ENCODE peak calls at places on chromosome 5, in nine cellular contexts. E is neural crest cell, N is heart left ventricle, B is mesothelial cell of epicardium, K is A549, G is progenitor cell of endocrine pancreas, S is HFF-Myc, C is activated B cell treated with CpG ODN at 0.5 μM for 24 hours, J is IMR-90. W is an unnamed sample.

GRCh38 chr5:111439473-111440075 is 72.8 kb downstream of the STARD4 start:
- DNase-seq in B (no peak), C (no peak), K (no peak), G (no peak), N (no peak), S (no peak), E (no peak), J (peak; percentile 65), W (no peak)

GRCh38 chr5:56480305-56481146 is 247.4 kb upstream of the ANKRD55 start:
- DNase-seq in C (no peak), E (peak; percentile 57), S (no peak), J (peak; percentile 84), N (peak; percentile 85), K (no peak), B (peak; percentile 70), G (peak; percentile 11), W (no peak)

GRCh38 chr5:137336565-137337120 is 162.5 kb downstream of the SPOCK1 start:
- DNase-seq in B (no peak), N (no peak), E (no peak), S (no peak), C (no peak), G (no peak), J (no peak), K (no peak), W (no peak)

GRCh38 chr5:111932207-111932606 is 175.2 kb upstream of the NREP start:
- DNase-seq in K (no peak), B (no peak), E (no peak), N (no peak), J (peak; percentile 61), G (no peak), S (no peak), C (no peak), W (no peak)

GRCh38 chr5:14110196-14110595 is 32.9 kb upstream of the TRIO start:
- DNase-seq in N (no peak), E (no peak), S (no peak), J (peak; percentile 56), K (no peak), G (no peak), B (no peak), C (no peak), W (no peak)

GRCh38 chr5:61311836-61312808 is 19.9 kb upstream of the ZSWIM6 start:
- DNase-seq in J (peak; percentile 91), N (no peak), K (no peak), G (no peak), B (no peak), C (no peak), S (no peak), E (no peak), W (peak; percentile 93)

GRCh38 chr5:82160948-82161347 is 117.2 kb downstream of the RPS23 start:
- DNase-seq in E (no peak), S (no peak), G (no peak), K (no peak), B (no peak), N (no peak), J (no peak), C (no peak), W (no peak)

GRCh38 chr5:96881511-96882115 is 5.3 kb downstream of the ERAP2 start:
- DNase-seq in K (no peak), N (no peak), J (peak; percentile 89), E (no peak), S (no peak), C (no peak), G (no peak), B (no peak), W (peak; percentile 26)

GRCh38 chr5:39639618-39640078 is 214.9 kb upstream of the DAB2 start:
- DNase-seq in S (no peak), K (no peak), J (peak; percentile 19), B (no peak), E (no peak), G (no peak), N (no peak), C (no peak), W (no peak)

GRCh38 chr5:116274251-116274650 is 189.4 kb downstream of the COMMD10 start:
- DNase-seq in E (no peak), S (no peak), B (no peak), N (no peak), G (no peak), J (no peak), K (no peak), C (no peak), W (no peak)

GRCh38 chr5:116273458-116274242 is 188.8 kb downstream of the COMMD10 start:
- DNase-seq in G (no peak), N (no peak), J (peak; percentile 78), B (no peak), E (no peak), K (no peak), S (peak; percentile 12), C (no peak), W (no peak)

GRCh38 chr5:116275282-116275681 is 190.5 kb downstream of the COMMD10 start:
- DNase-seq in B (no peak), G (no peak), S (no peak), K (no peak), C (no peak), E (no peak), N (no peak), J (no peak), W (no peak)

GRCh38 chr5:116271432-116271831 is 186.6 kb downstream of the COMMD10 start:
- DNase-seq in B (no peak), S (peak; percentile 24), J (peak; percentile 82), N (no peak), G (no peak), E (no peak), C (no peak), K (no peak), W (peak; percentile 17)

DNA sequence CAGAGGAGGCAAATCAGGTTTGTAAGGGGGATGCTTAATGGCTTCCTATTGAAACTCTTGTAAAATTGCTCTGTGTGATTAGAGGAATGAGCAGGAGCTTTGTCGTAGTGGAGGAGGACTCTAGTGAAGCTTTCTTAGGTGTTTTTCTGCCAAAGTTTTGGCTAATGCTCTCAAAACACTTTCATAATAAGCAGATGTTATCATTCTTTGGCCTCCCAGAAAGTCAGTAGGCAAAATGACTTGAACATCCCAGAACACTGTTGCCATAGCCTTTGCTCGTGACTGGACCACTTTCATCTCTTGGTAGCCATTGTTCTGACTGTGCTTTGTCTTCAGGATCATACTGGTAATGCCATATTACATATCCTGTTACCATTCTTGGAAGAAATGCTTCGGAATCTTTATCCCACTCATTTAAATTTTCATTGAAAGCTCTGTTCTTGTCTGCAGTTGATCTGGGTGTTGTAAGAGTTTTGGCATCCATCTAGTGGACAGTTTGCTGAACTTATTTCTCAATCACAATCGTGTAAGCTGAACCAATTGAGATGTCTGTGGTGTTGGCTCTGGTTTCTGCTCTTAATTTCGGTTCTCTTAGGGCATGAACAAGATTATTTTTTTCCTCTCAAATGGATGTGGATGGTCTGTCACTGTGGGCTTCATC is 187.6 kb downstream of the COMMD10 start:
- DNase-seq in J (peak; percentile 52), C (no peak), N (no peak), G (no peak), B (no peak), K (no peak), E (no peak), S (no peak), W (no peak)
- TF ChIP-seq CTCF in J (no peak), C (no peak), N (no peak), G (no peak), B (no peak), K (no peak), E (peak; percentile 16), S (no peak), W (no peak)

GRCh38 chr5:165497707-165498106 is 1992.3 kb downstream of the MAT2B start:
- DNase-seq in E (no peak), N (no peak), G (no peak), K (peak; percentile 2), C (no peak), B (no peak), S (no peak), J (peak; percentile 3), W (no peak)
- TF ChIP-seq CTCF in E (peak; percentile 50), N (peak; percentile 17), G (peak; percentile 40), K (peak; percentile 27), C (no peak), B (no peak), S (no peak), J (peak; percentile 5), W (no peak)

DNA sequence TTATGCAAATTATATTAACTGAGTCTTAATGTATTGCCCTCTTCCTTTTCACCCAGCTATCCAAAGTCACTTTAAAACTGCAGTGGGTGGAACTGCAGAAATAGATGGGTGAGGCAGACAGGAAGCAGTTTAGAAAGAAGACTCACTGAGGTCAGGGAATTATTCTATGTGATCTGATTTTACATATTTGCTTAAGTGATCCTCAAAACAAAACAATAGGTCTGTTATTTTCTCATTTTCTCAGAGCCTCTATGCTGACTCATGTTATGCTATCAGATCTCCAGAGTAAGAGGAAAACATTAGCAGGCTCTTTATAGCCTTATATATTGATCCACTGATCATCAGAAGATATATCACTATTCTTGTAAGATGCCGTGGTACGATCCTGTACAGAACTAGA is 63.5 kb downstream of the MRPS27 start:
- DNase-seq in S (no peak), C (no peak), B (no peak), J (peak; percentile 31), E (no peak), N (no peak), K (no peak), G (no peak), W (no peak)
- TF ChIP-seq CTCF in S (no peak), C (no peak), B (no peak), J (no peak), E (no peak), N (no peak), K (no peak), G (no peak), W (no peak)

GRCh38 chr5:154189819-154190651 is 498 bp upstream of the GALNT10 start:
- DNase-seq in N (peak; percentile 88), G (peak; percentile 57), J (peak; percentile 66), C (peak; percentile 84), B (peak; percentile 78), E (peak; percentile 67), K (peak; percentile 91), S (no peak), W (no peak)
- TF ChIP-seq CTCF in N (peak; percentile 53), G (peak; percentile 50), J (peak; percentile 39), C (no peak), B (no peak), E (peak; percentile 50), K (peak; percentile 44), S (peak; percentile 51), W (peak; percentile 48)

GRCh38 chr5:98349251-98349989 is 424.0 kb upstream of the RGMB start:
- DNase-seq in C (no peak), S (no peak), N (no peak), B (no peak), E (no peak), G (no peak), K (no peak), J (peak; percentile 86), W (peak; percentile 63)
- TF ChIP-seq CTCF in C (no peak), S (peak; percentile 49), N (no peak), B (no peak), E (peak; percentile 59), G (peak; percentile 12), K (peak; percentile 19), J (peak; percentile 83), W (peak; percentile 37)

W was measured in AG04449.